ENCODE peak calls at places on chromosomes 7 and 10, in ten cellular contexts. R is ACHN; A is fibroblast of mammary gland; G is Daoy; D is NCI-H446; Z is HS-27A; L is H54; X is kidney tubule cell; N is brain microvascular endothelial cell; Y is activated CD4-positive, alpha-beta T cell treated with anti-CD3 and anti-CD28 coated beads, Interleukin-2, amount 50 U/mL, for 48 hours. H is an unnamed sample.

GRCh38 chr7:155398944-155399343 is 59.0 kb upstream of the EN2 start:
- DNase-seq in R (peak; percentile 22), A (no peak), G (no peak), D (no peak), Z (no peak), L (no peak), X (no peak), N (no peak), Y (peak; percentile 30), H (no peak)

GRCh38 chr7:159144756-159145543 is at the start of gene VIPR2:
- DNase-seq in R (no peak), A (no peak), G (peak; percentile 44), D (no peak), Z (no peak), L (no peak), X (no peak), N (no peak), Y (peak; percentile 18), H (no peak)

GRCh38 chr7:2090526-2091520 is 141.9 kb downstream of the MAD1L1 start:
- DNase-seq in R (no peak), A (no peak), G (no peak), D (no peak), Z (no peak), L (no peak), X (no peak), N (no peak), Y (no peak), H (no peak)

GRCh38 chr7:73704640-73705550 is 14.6 kb downstream of the STX1A start:
- DNase-seq in R (no peak), A (peak; percentile 80), G (peak; percentile 98), D (peak; percentile 58), Z (no peak), L (peak; percentile 81), X (no peak), N (peak; percentile 85), Y (no peak), H (peak; percentile 23)

GRCh38 chr10:85280014-85280413 is 951.6 kb downstream of the CCSER2 start:
- DNase-seq in R (no peak), A (no peak), G (no peak), D (peak; percentile 1), Z (no peak), L (no peak), X (peak; percentile 62), N (no peak), Y (no peak), H (no peak)

GRCh38 chr7:8290645-8291308 is 28.8 kb upstream of the ICA1 start:
- DNase-seq in R (no peak), A (no peak), G (peak; percentile 19), D (no peak), Z (no peak), L (no peak), X (no peak), N (no peak), Y (no peak), H (no peak)

GRCh38 chr7:98204670-98205069 is 6.6 kb upstream of the BHLHA15 start:
- DNase-seq in R (no peak), A (no peak), G (no peak), D (no peak), Z (no peak), L (no peak), X (no peak), N (no peak), Y (no peak), H (no peak)

GRCh38 chr7:143372070-143372469 is 9.1 kb upstream of the ZYX start:
- DNase-seq in R (no peak), A (no peak), G (peak; percentile 77), D (peak; percentile 37), Z (peak; percentile 20), L (peak; percentile 69), X (peak; percentile 72), N (no peak), Y (peak; percentile 65), H (peak; percentile 68)

GRCh38 chr7:140304071-140304799 is 94.1 kb downstream of the SLC37A3 start:
- DNase-seq in R (peak; percentile 29), A (peak; percentile 47), G (no peak), D (peak; percentile 3), Z (no peak), L (no peak), X (peak; percentile 10), N (no peak), Y (peak; percentile 25), H (peak; percentile 50)

GRCh38 chr10:48898426-48898825 is 41.2 kb downstream of the LRRC18 start:
- DNase-seq in R (no peak), A (no peak), G (no peak), D (no peak), Z (no peak), L (no peak), X (no peak), N (no peak), Y (no peak), H (no peak)

GRCh38 chr7:98051118-98051744 is 55.4 kb upstream of the LMTK2 start:
- DNase-seq in R (no peak), A (no peak), G (no peak), D (no peak), Z (no peak), L (no peak), X (peak; percentile 22), N (no peak), Y (peak; percentile 71), H (no peak)

GRCh38 chr7:832292-832967 is at the start of gene SUN1:
- DNase-seq in R (peak; percentile 72), A (peak; percentile 86), G (peak; percentile 87), D (no peak), Z (no peak), L (peak; percentile 82), X (peak; percentile 96), N (peak; percentile 86), Y (peak; percentile 60), H (peak; percentile 95)

GRCh38 chr10:77301305-77301730 is 336.3 kb downstream of the KCNMA1 start:
- DNase-seq in R (peak; percentile 54), A (peak; percentile 62), G (peak; percentile 32), D (no peak), Z (no peak), L (peak; percentile 60), X (peak; percentile 65), N (no peak), Y (no peak), H (no peak)

GRCh38 chr7:85010306-85010705 is 176.6 kb downstream of the SEMA3D start:
- DNase-seq in R (no peak), A (no peak), G (no peak), D (peak; percentile 79), Z (no peak), L (no peak), X (no peak), N (no peak), Y (no peak), H (no peak)

GRCh38 chr10:43201545-43202131 is 63.4 kb downstream of the CSGALNACT2 start:
- DNase-seq in R (no peak), A (no peak), G (no peak), D (no peak), Z (no peak), L (no peak), X (no peak), N (no peak), Y (no peak), H (no peak)

GRCh38 chr7:6394114-6394513 is 53.6 kb downstream of the DAGLB start:
- DNase-seq in R (no peak), A (no peak), G (no peak), D (no peak), Z (no peak), L (no peak), X (no peak), N (no peak), Y (no peak), H (no peak)

GRCh38 chr7:28958235-28958945 is at the start of gene TRIL:
- DNase-seq in R (no peak), A (peak; percentile 70), G (peak; percentile 21), D (no peak), Z (no peak), L (no peak), X (peak; percentile 14), N (peak; percentile 45), Y (no peak), H (peak; percentile 55)

GRCh38 chr10:1581189-1581588 is 156.1 kb downstream of the ADARB2 start:
- DNase-seq in R (no peak), A (no peak), G (no peak), D (no peak), Z (no peak), L (no peak), X (no peak), N (no peak), Y (no peak), H (no peak)

GRCh38 chr10:96230527-96230926 is 40.8 kb downstream of the BLNK start:
- DNase-seq in R (no peak), A (no peak), G (no peak), D (no peak), Z (no peak), L (no peak), X (no peak), N (no peak), Y (no peak), H (no peak)

GRCh38 chr7:47619806-47620205 is 37.9 kb upstream of the TNS3 start:
- DNase-seq in R (no peak), A (no peak), G (no peak), D (no peak), Z (no peak), L (no peak), X (no peak), N (no peak), Y (no peak), H (no peak)

GRCh38 chr7:82631998-82632397 is 188.4 kb upstream of the CACNA2D1 start:
- DNase-seq in R (no peak), A (peak; percentile 40), G (no peak), D (no peak), Z (no peak), L (no peak), X (no peak), N (no peak), Y (no peak), H (no peak)

GRCh38 chr7:140621326-140622035 is 19.1 kb downstream of the DENND2A start:
- DNase-seq in R (no peak), A (peak; percentile 41), G (peak; percentile 57), D (no peak), Z (no peak), L (no peak), X (peak; percentile 62), N (peak; percentile 57), Y (no peak), H (no peak)

GRCh38 chr10:97861351-97861750 is 11.7 kb downstream of the GOLGA7B start:
- DNase-seq in R (peak; percentile 90), A (peak; percentile 66), G (peak; percentile 89), D (peak; percentile 73), Z (no peak), L (peak; percentile 99), X (peak; percentile 91), N (peak; percentile 48), Y (no peak), H (no peak)

GRCh38 chr10:92712016-92712889 is 22.5 kb downstream of the HHEX start:
- DNase-seq in R (no peak), A (no peak), G (peak; percentile 17), D (no peak), Z (no peak), L (no peak), X (no peak), N (peak; percentile 80), Y (no peak), H (no peak)

GRCh38 chr7:139661043-139661440 is 116.8 kb downstream of the HIPK2 start:
- DNase-seq in R (no peak), A (no peak), G (no peak), D (no peak), Z (no peak), L (no peak), X (no peak), N (no peak), Y (no peak), H (no peak)

GRCh38 chr10:45466784-45467183 is 92.8 kb downstream of the ALOX5 start:
- DNase-seq in R (no peak), A (no peak), G (no peak), D (no peak), Z (no peak), L (no peak), X (no peak), N (no peak), Y (no peak), H (no peak)

GRCh38 chr10:44860811-44861751 is 50.1 kb upstream of the TMEM72 start:
- DNase-seq in R (no peak), A (peak; percentile 68), G (peak; percentile 84), D (no peak), Z (peak; percentile 78), L (peak; percentile 76), X (peak; percentile 36), N (peak; percentile 90), Y (no peak), H (no peak)

GRCh38 chr7:28747404-28747803 is 210.7 kb downstream of the TRIL start:
- DNase-seq in R (no peak), A (no peak), G (no peak), D (no peak), Z (no peak), L (no peak), X (no peak), N (no peak), Y (no peak), H (peak; percentile 31)

H was measured in dermis blood vessel endothelial cell.